ENCODE peak calls at places on chromosome 14, in nine cellular contexts. Z, M, K, E, W, F, D, A and J are unnamed samples.

GRCh38 chr14:68448379-68448778 is 344.5 kb downstream of the ZFP36L1 start:
- DNase-seq in Z (no peak), M (no peak), K (no peak), E (no peak), W (no peak), F (no peak), D (no peak), A (no peak), J (no peak)

GRCh38 chr14:24367506-24368214 is at the start of gene NFATC4:
- DNase-seq in Z (peak; percentile 92), M (no peak), K (no peak), E (peak; percentile 67), W (peak; percentile 84), F (no peak), D (peak; percentile 96), A (peak; percentile 77), J (peak; percentile 69)

GRCh38 chr14:49792618-49793017 is 24.7 kb downstream of the KLHDC2 start:
- DNase-seq in Z (no peak), M (no peak), K (no peak), E (no peak), W (no peak), F (no peak), D (no peak), A (no peak), J (no peak)

GRCh38 chr14:31395572-31396205 is 24.7 kb downstream of the HEATR5A start:
- DNase-seq in Z (no peak), M (no peak), K (no peak), E (no peak), W (no peak), F (no peak), D (no peak), A (no peak), J (peak; percentile 38)

GRCh38 chr14:93648440-93649168 is 139.7 kb downstream of the PRIMA1 start:
- DNase-seq in Z (peak; percentile 79), M (no peak), K (no peak), E (no peak), W (no peak), F (no peak), D (peak; percentile 3), A (no peak), J (peak; percentile 7)

GRCh38 chr14:77645520-77646230 is 29.2 kb upstream of the SPTLC2 start:
- DNase-seq in Z (no peak), M (no peak), K (no peak), E (no peak), W (no peak), F (no peak), D (no peak), A (no peak), J (no peak)

GRCh38 chr14:77026166-77026929 is 2.2 kb downstream of the IRF2BPL start:
- DNase-seq in Z (peak; percentile 76), M (no peak), K (no peak), E (no peak), W (no peak), F (no peak), D (no peak), A (peak; percentile 71), J (no peak)

GRCh38 chr14:76537912-76538647 is 162.1 kb downstream of the ESRRB start:
- DNase-seq in Z (no peak), M (no peak), K (no peak), E (no peak), W (no peak), F (no peak), D (no peak), A (no peak), J (no peak)

GRCh38 chr14:100629098-100629497 is 41.9 kb upstream of the BEGAIN start:
- DNase-seq in Z (no peak), M (no peak), K (no peak), E (no peak), W (no peak), F (no peak), D (no peak), A (no peak), J (peak; percentile 18)

GRCh38 chr14:23539209-23539866 is 12.2 kb downstream of the ZFHX2 start:
- DNase-seq in Z (peak; percentile 90), M (peak; percentile 25), K (no peak), E (no peak), W (no peak), F (no peak), D (no peak), A (no peak), J (peak; percentile 40)

GRCh38 chr14:61320806-61321384 is 484 bp upstream of the PRKCH start:
- DNase-seq in Z (no peak), M (no peak), K (no peak), E (no peak), W (no peak), F (no peak), D (no peak), A (peak; percentile 38), J (peak; percentile 32)

GRCh38 chr14:90573385-90574105 is 176.7 kb downstream of the CALM1 start:
- DNase-seq in Z (no peak), M (no peak), K (no peak), E (no peak), W (no peak), F (no peak), D (no peak), A (no peak), J (no peak)

GRCh38 chr14:31505411-31505810 is 17.6 kb upstream of the GPR33 start:
- DNase-seq in Z (no peak), M (peak; percentile 2), K (no peak), E (peak; percentile 69), W (no peak), F (no peak), D (no peak), A (no peak), J (no peak)

GRCh38 chr14:77099425-77100167 is 1.5 kb downstream of the CIPC start:
- DNase-seq in Z (no peak), M (peak; percentile 31), K (no peak), E (peak; percentile 68), W (no peak), F (no peak), D (peak; percentile 91), A (no peak), J (peak; percentile 58)

GRCh38 chr14:58280954-58281787 is 17.2 kb upstream of the ARID4A start:
- DNase-seq in Z (no peak), M (peak; percentile 69), K (peak; percentile 11), E (peak; percentile 48), W (peak; percentile 44), F (no peak), D (peak; percentile 81), A (no peak), J (no peak)

GRCh38 chr14:100547633-100548294 is 39.5 kb downstream of the BEGAIN start:
- DNase-seq in Z (no peak), M (peak; percentile 73), K (peak; percentile 63), E (no peak), W (peak; percentile 82), F (no peak), D (no peak), A (peak; percentile 67), J (peak; percentile 86)

GRCh38 chr14:45716506-45716905 is 463.5 kb upstream of the MIS18BP1 start:
- DNase-seq in Z (no peak), M (peak; percentile 3), K (no peak), E (no peak), W (no peak), F (no peak), D (no peak), A (no peak), J (no peak)

GRCh38 chr14:94936411-94936892 is 166.5 kb upstream of the GSC start:
- DNase-seq in Z (no peak), M (no peak), K (no peak), E (peak; percentile 99), W (peak; percentile 49), F (no peak), D (peak; percentile 2), A (peak; percentile 77), J (peak; percentile 35)

GRCh38 chr14:102931580-102932285 is 9.3 kb downstream of the AMN start:
- DNase-seq in Z (no peak), M (no peak), K (no peak), E (no peak), W (no peak), F (no peak), D (no peak), A (peak; percentile 20), J (peak; percentile 30)

GRCh38 chr14:35944847-35945246 is 118.7 kb downstream of the BRMS1L start:
- DNase-seq in Z (peak; percentile 86), M (peak; percentile 8), K (no peak), E (no peak), W (peak; percentile 26), F (no peak), D (no peak), A (no peak), J (peak; percentile 42)

GRCh38 chr14:29493849-29494248 is 433.8 kb downstream of the PRKD1 start:
- DNase-seq in Z (no peak), M (no peak), K (no peak), E (no peak), W (no peak), F (no peak), D (no peak), A (no peak), J (no peak)

GRCh38 chr14:39773387-39773786 is 341.2 kb upstream of the FBXO33 start:
- DNase-seq in Z (no peak), M (no peak), K (no peak), E (no peak), W (no peak), F (no peak), D (no peak), A (no peak), J (no peak)

GRCh38 chr14:89378119-89378518 is 38.9 kb downstream of the FOXN3 start:
- DNase-seq in Z (no peak), M (no peak), K (peak; percentile 15), E (no peak), W (no peak), F (no peak), D (no peak), A (no peak), J (no peak)

GRCh38 chr14:100155049-100155621 is 4.3 kb downstream of the DEGS2 start:
- DNase-seq in Z (peak; percentile 96), M (no peak), K (no peak), E (no peak), W (peak; percentile 63), F (no peak), D (peak; percentile 16), A (no peak), J (peak; percentile 64)

GRCh38 chr14:97077253-97077653 is 280.1 kb downstream of the VRK1 start:
- DNase-seq in Z (no peak), M (peak; percentile 77), K (no peak), E (peak; percentile 76), W (peak; percentile 37), F (no peak), D (no peak), A (peak; percentile 41), J (no peak)

GRCh38 chr14:95348395-95349080 is 28.8 kb upstream of the CLMN start:
- DNase-seq in Z (peak; percentile 73), M (no peak), K (no peak), E (no peak), W (no peak), F (no peak), D (no peak), A (no peak), J (no peak)

GRCh38 chr14:100468557-100468956 is 118.7 kb downstream of the BEGAIN start:
- DNase-seq in Z (no peak), M (no peak), K (no peak), E (no peak), W (no peak), F (no peak), D (no peak), A (no peak), J (no peak)

GRCh38 chr14:23542261-23542660 is 9.3 kb downstream of the ZFHX2 start:
- DNase-seq in Z (no peak), M (no peak), K (no peak), E (no peak), W (no peak), F (no peak), D (no peak), A (no peak), J (no peak)

GRCh38 chr14:103164786-103165185 is 41.5 kb downstream of the TNFAIP2 start:
- DNase-seq in Z (no peak), M (no peak), K (no peak), E (no peak), W (no peak), F (no peak), D (no peak), A (no peak), J (no peak)

GRCh38 chr14:64387232-64387737 is 868 bp upstream of the MTHFD1 start:
- DNase-seq in Z (no peak), M (peak; percentile 6), K (no peak), E (no peak), W (no peak), F (no peak), D (no peak), A (no peak), J (no peak)

GRCh38 chr14:61203059-61203753 is 77.9 kb downstream of the TMEM30B start:
- DNase-seq in Z (no peak), M (no peak), K (no peak), E (no peak), W (no peak), F (no peak), D (no peak), A (no peak), J (no peak)